ENCODE peak calls at places on chromosomes 2 and 18, in eight cellular contexts. One of them, this sample, is unnamed.

GRCh38 chr2:20447437-20448245 is 767 bp downstream of the RHOB start:
- DNase-seq in ovary: peak
- DNase-seq in sigmoid colon: peak
- DNase-seq in Peyer's patch: peak
- DNase-seq in HFF-Myc: no peak
- DNase-seq in heart right ventricle: peak
- DNase-seq in stomach: peak
- DNase-seq in esophagus squamous epithelium: no peak
- DNase-seq in this sample: peak

GRCh38 chr2:157476915-157477709 is 33.2 kb upstream of the CYTIP start:
- DNase-seq in esophagus squamous epithelium: no peak
- DNase-seq in sigmoid colon: no peak
- DNase-seq in ovary: no peak
- DNase-seq in HFF-Myc: no peak
- DNase-seq in stomach: no peak
- DNase-seq in Peyer's patch: no peak
- DNase-seq in heart right ventricle: no peak
- DNase-seq in this sample: peak

GRCh38 chr18:79853303-79853992 is 55.7 kb downstream of the KCNG2 start:
- DNase-seq in Peyer's patch: peak
- DNase-seq in sigmoid colon: no peak
- DNase-seq in ovary: no peak
- DNase-seq in esophagus squamous epithelium: no peak
- DNase-seq in HFF-Myc: no peak
- DNase-seq in heart right ventricle: no peak
- DNase-seq in stomach: no peak
- DNase-seq in this sample: no peak

GRCh38 chr2:55923091-55923977 is at the start of gene EFEMP1:
- DNase-seq in sigmoid colon: peak
- DNase-seq in esophagus squamous epithelium: no peak
- DNase-seq in Peyer's patch: no peak
- DNase-seq in HFF-Myc: no peak
- DNase-seq in ovary: peak
- DNase-seq in stomach: peak
- DNase-seq in heart right ventricle: peak
- DNase-seq in this sample: peak

GRCh38 chr2:163644238-163644637 is 91.6 kb downstream of the FIGN start:
- DNase-seq in stomach: no peak
- DNase-seq in esophagus squamous epithelium: no peak
- DNase-seq in Peyer's patch: no peak
- DNase-seq in heart right ventricle: no peak
- DNase-seq in ovary: no peak
- DNase-seq in HFF-Myc: no peak
- DNase-seq in sigmoid colon: no peak
- DNase-seq in this sample: no peak

GRCh38 chr2:161771148-161771547 is 146.9 kb downstream of the SLC4A10 start:
- DNase-seq in HFF-Myc: no peak
- DNase-seq in heart right ventricle: no peak
- DNase-seq in esophagus squamous epithelium: no peak
- DNase-seq in ovary: no peak
- DNase-seq in Peyer's patch: no peak
- DNase-seq in sigmoid colon: no peak
- DNase-seq in stomach: no peak
- DNase-seq in this sample: no peak

GRCh38 chr2:113117594-113118262 is 9.7 kb upstream of the IL1RN start:
- DNase-seq in sigmoid colon: no peak
- DNase-seq in heart right ventricle: no peak
- DNase-seq in ovary: no peak
- DNase-seq in HFF-Myc: peak
- DNase-seq in Peyer's patch: no peak
- DNase-seq in esophagus squamous epithelium: peak
- DNase-seq in stomach: peak
- DNase-seq in this sample: peak

GRCh38 chr18:35029103-35029502 is 12.1 kb upstream of the MAPRE2 start:
- DNase-seq in Peyer's patch: peak
- DNase-seq in stomach: no peak
- DNase-seq in heart right ventricle: no peak
- DNase-seq in HFF-Myc: no peak
- DNase-seq in esophagus squamous epithelium: no peak
- DNase-seq in sigmoid colon: no peak
- DNase-seq in ovary: no peak
- DNase-seq in this sample: peak

GRCh38 chr2:178830451-178830850 is 23.2 kb upstream of the TTN start:
- DNase-seq in Peyer's patch: no peak
- DNase-seq in ovary: no peak
- DNase-seq in sigmoid colon: no peak
- DNase-seq in esophagus squamous epithelium: no peak
- DNase-seq in stomach: no peak
- DNase-seq in HFF-Myc: no peak
- DNase-seq in heart right ventricle: no peak
- DNase-seq in this sample: no peak

GRCh38 chr2:177964892-177965291 is 107.7 kb downstream of the PDE11A start:
- DNase-seq in ovary: no peak
- DNase-seq in HFF-Myc: no peak
- DNase-seq in stomach: no peak
- DNase-seq in esophagus squamous epithelium: no peak
- DNase-seq in sigmoid colon: no peak
- DNase-seq in Peyer's patch: no peak
- DNase-seq in heart right ventricle: no peak
- DNase-seq in this sample: no peak

GRCh38 chr2:182133195-182133891 is 147.7 kb downstream of the PPP1R1C start:
- DNase-seq in sigmoid colon: no peak
- DNase-seq in heart right ventricle: no peak
- DNase-seq in stomach: no peak
- DNase-seq in esophagus squamous epithelium: no peak
- DNase-seq in HFF-Myc: no peak
- DNase-seq in ovary: no peak
- DNase-seq in Peyer's patch: no peak
- DNase-seq in this sample: no peak

GRCh38 chr18:13823707-13824395 is at the start of gene MC5R:
- DNase-seq in heart right ventricle: peak
- DNase-seq in stomach: peak
- DNase-seq in Peyer's patch: peak
- DNase-seq in esophagus squamous epithelium: no peak
- DNase-seq in ovary: peak
- DNase-seq in sigmoid colon: no peak
- DNase-seq in HFF-Myc: no peak
- DNase-seq in this sample: peak

GRCh38 chr2:46210063-46210462 is 87.1 kb upstream of the EPAS1 start:
- DNase-seq in stomach: no peak
- DNase-seq in HFF-Myc: no peak
- DNase-seq in sigmoid colon: no peak
- DNase-seq in esophagus squamous epithelium: no peak
- DNase-seq in Peyer's patch: no peak
- DNase-seq in heart right ventricle: no peak
- DNase-seq in ovary: no peak
- DNase-seq in this sample: no peak

GRCh38 chr2:129673234-129673633 is 306.2 kb upstream of the RAB6C start:
- DNase-seq in sigmoid colon: no peak
- DNase-seq in Peyer's patch: no peak
- DNase-seq in ovary: no peak
- DNase-seq in esophagus squamous epithelium: no peak
- DNase-seq in heart right ventricle: no peak
- DNase-seq in HFF-Myc: no peak
- DNase-seq in stomach: no peak
- DNase-seq in this sample: no peak

GRCh38 chr18:33577688-33578370 is at the start of gene ASXL3:
- DNase-seq in Peyer's patch: no peak
- DNase-seq in heart right ventricle: peak
- DNase-seq in HFF-Myc: no peak
- DNase-seq in sigmoid colon: peak
- DNase-seq in ovary: peak
- DNase-seq in stomach: peak
- DNase-seq in esophagus squamous epithelium: no peak
- DNase-seq in this sample: peak

GRCh38 chr2:105915005-105915558 is 170.4 kb downstream of the NCK2 start:
- DNase-seq in heart right ventricle: no peak
- DNase-seq in HFF-Myc: no peak
- DNase-seq in esophagus squamous epithelium: no peak
- DNase-seq in sigmoid colon: no peak
- DNase-seq in Peyer's patch: no peak
- DNase-seq in stomach: no peak
- DNase-seq in ovary: no peak
- DNase-seq in this sample: no peak

GRCh38 chr2:240452471-240453256 is 17.2 kb downstream of the GPC1 start:
- DNase-seq in ovary: peak
- DNase-seq in HFF-Myc: no peak
- DNase-seq in Peyer's patch: no peak
- DNase-seq in stomach: peak
- DNase-seq in esophagus squamous epithelium: no peak
- DNase-seq in sigmoid colon: peak
- DNase-seq in heart right ventricle: peak
- DNase-seq in this sample: peak

GRCh38 chr2:170255971-170256370 is 78.0 kb downstream of the MYO3B start:
- DNase-seq in HFF-Myc: no peak
- DNase-seq in stomach: no peak
- DNase-seq in ovary: no peak
- DNase-seq in Peyer's patch: no peak
- DNase-seq in esophagus squamous epithelium: no peak
- DNase-seq in sigmoid colon: no peak
- DNase-seq in heart right ventricle: no peak
- DNase-seq in this sample: peak

GRCh38 chr18:11826836-11827235 is 24.4 kb upstream of the CHMP1B start:
- DNase-seq in Peyer's patch: no peak
- DNase-seq in ovary: no peak
- DNase-seq in esophagus squamous epithelium: no peak
- DNase-seq in HFF-Myc: no peak
- DNase-seq in sigmoid colon: no peak
- DNase-seq in heart right ventricle: no peak
- DNase-seq in stomach: no peak
- DNase-seq in this sample: no peak

GRCh38 chr18:21740724-21741510 is at the start of gene MIB1:
- DNase-seq in esophagus squamous epithelium: peak
- DNase-seq in Peyer's patch: peak
- DNase-seq in sigmoid colon: peak
- DNase-seq in ovary: peak
- DNase-seq in stomach: peak
- DNase-seq in heart right ventricle: peak
- DNase-seq in HFF-Myc: peak
- DNase-seq in this sample: no peak

GRCh38 chr18:77131100-77131651 is 1.4 kb downstream of the MBP start:
- DNase-seq in ovary: peak
- DNase-seq in Peyer's patch: peak
- DNase-seq in stomach: no peak
- DNase-seq in esophagus squamous epithelium: no peak
- DNase-seq in heart right ventricle: peak
- DNase-seq in sigmoid colon: peak
- DNase-seq in HFF-Myc: no peak
- DNase-seq in this sample: peak

GRCh38 chr2:236164983-236165301 is 3.2 kb downstream of the GBX2 start:
- DNase-seq in stomach: no peak
- DNase-seq in esophagus squamous epithelium: no peak
- DNase-seq in HFF-Myc: no peak
- DNase-seq in Peyer's patch: no peak
- DNase-seq in sigmoid colon: peak
- DNase-seq in ovary: no peak
- DNase-seq in heart right ventricle: no peak
- DNase-seq in this sample: no peak
- H3K4me3 ChIP-seq in stomach: no peak
- H3K4me3 ChIP-seq in esophagus squamous epithelium: no peak
- H3K4me3 ChIP-seq in HFF-Myc: no peak
- H3K4me3 ChIP-seq in Peyer's patch: no peak
- H3K4me3 ChIP-seq in sigmoid colon: no peak
- H3K4me3 ChIP-seq in ovary: no peak
- H3K4me3 ChIP-seq in heart right ventricle: no peak
- H3K4me3 ChIP-seq in this sample: no peak

DNA sequence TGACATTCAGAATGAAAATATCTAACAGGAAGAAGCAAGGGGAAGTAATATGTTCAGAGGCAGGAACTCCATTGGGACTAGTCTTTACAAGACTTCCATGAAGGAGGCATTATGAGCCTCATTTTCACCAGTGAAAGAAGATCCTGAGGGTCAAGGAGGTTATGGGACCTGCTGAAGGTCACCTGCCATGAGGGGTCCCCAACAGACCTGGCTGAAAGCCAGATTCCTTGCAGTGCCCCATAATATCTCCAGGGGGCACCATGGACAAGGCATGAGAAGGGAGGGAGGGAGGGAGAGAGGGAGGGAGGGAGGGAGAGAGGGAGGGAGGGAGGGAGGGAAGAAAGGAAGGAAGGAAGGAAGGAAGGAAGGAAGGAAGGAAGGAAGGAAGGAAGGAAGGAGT is 27.9 kb downstream of the XDH start:
- DNase-seq in Peyer's patch: no peak
- DNase-seq in sigmoid colon: no peak
- DNase-seq in stomach: no peak
- DNase-seq in ovary: no peak
- DNase-seq in esophagus squamous epithelium: no peak
- DNase-seq in heart right ventricle: no peak
- DNase-seq in HFF-Myc: no peak
- DNase-seq in this sample: no peak
- H3K4me3 ChIP-seq in Peyer's patch: no peak
- H3K4me3 ChIP-seq in sigmoid colon: no peak
- H3K4me3 ChIP-seq in stomach: no peak
- H3K4me3 ChIP-seq in ovary: no peak
- H3K4me3 ChIP-seq in esophagus squamous epithelium: no peak
- H3K4me3 ChIP-seq in heart right ventricle: no peak
- H3K4me3 ChIP-seq in HFF-Myc: no peak
- H3K4me3 ChIP-seq in this sample: no peak

GRCh38 chr2:209526541-209526940 is 102.7 kb downstream of the MAP2 start:
- DNase-seq in esophagus squamous epithelium: no peak
- DNase-seq in heart right ventricle: no peak
- DNase-seq in HFF-Myc: no peak
- DNase-seq in Peyer's patch: no peak
- DNase-seq in stomach: no peak
- DNase-seq in sigmoid colon: no peak
- DNase-seq in ovary: no peak
- DNase-seq in this sample: peak
- H3K4me3 ChIP-seq in esophagus squamous epithelium: no peak
- H3K4me3 ChIP-seq in heart right ventricle: no peak
- H3K4me3 ChIP-seq in HFF-Myc: no peak
- H3K4me3 ChIP-seq in Peyer's patch: no peak
- H3K4me3 ChIP-seq in stomach: no peak
- H3K4me3 ChIP-seq in sigmoid colon: no peak
- H3K4me3 ChIP-seq in ovary: no peak
- H3K4me3 ChIP-seq in this sample: peak

DNA sequence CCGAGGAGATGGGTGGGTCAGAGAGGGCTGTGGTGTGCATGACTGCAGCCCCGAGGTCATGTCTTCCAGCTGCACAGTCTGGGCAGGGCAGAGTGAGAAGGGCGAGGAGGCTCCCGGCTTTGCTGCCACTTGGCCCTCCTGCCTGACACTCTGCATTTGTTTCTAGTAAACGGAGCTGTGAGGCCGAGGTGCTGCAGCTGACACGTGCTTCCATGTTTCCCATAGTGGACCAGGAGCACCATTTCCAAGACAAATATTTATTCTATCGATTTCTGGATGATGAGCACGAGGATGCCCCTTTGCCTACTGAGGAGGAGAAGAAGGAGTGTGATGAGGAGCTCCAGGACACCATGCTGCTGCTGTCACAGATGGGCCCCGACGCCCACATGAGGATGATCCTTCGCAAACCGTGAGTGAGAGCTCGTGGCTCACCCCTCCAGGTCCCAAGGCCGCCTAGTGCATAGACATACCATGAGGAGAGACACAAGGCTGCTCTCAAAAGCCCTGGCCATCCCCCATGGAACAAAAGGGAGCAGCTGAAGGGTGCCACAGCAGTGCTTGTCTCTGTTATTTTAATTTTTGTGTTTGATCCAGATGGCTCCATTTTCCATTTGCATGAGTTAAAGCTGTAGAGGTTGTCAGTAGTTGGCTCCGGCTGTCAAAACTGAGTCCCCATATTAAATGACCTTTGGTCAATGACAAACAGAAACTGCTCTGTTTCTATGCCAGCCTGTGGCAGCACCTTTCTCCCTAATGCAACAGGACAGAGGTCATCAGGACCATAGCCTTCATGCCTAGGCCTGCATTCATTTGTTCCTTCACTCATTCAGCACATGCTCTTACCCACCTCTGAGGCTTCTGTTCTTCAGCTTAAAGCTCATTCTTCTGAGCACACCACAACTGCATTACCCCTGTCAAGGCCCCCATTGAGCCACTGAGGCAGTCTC is 108.3 kb upstream of the MAP3K20 start:
- DNase-seq in heart right ventricle: peak
- DNase-seq in stomach: no peak
- DNase-seq in esophagus squamous epithelium: no peak
- DNase-seq in HFF-Myc: no peak
- DNase-seq in ovary: no peak
- DNase-seq in Peyer's patch: no peak
- DNase-seq in sigmoid colon: no peak
- DNase-seq in this sample: no peak
- H3K4me3 ChIP-seq in heart right ventricle: no peak
- H3K4me3 ChIP-seq in stomach: no peak
- H3K4me3 ChIP-seq in esophagus squamous epithelium: no peak
- H3K4me3 ChIP-seq in HFF-Myc: no peak
- H3K4me3 ChIP-seq in ovary: no peak
- H3K4me3 ChIP-seq in Peyer's patch: no peak
- H3K4me3 ChIP-seq in sigmoid colon: no peak
- H3K4me3 ChIP-seq in this sample: no peak

This sample was measured in fibroblast of pulmonary artery.